ENCODE peak calls at places on chromosomes 13 and 19, in five cellular contexts. V is G401; S is stimulated activated CD8-positive, alpha-beta memory T cell treated with anti-CD3 and anti-CD28 coated beads, Interleukin-15, amount 100 ng/mL, for 1 hour; B is NCI-H1436; A is heart right ventricle. M is an unnamed sample.

GRCh38 chr13:51683537-51684050 is 99.3 kb downstream of the WDFY2 start:
- DNase-seq in V (peak; percentile 24), B (no peak), S (no peak), A (no peak), M (no peak)

GRCh38 chr19:23273022-23273593 is 22.9 kb upstream of the ZNF724 start:
- DNase-seq in S (no peak), A (no peak), V (peak; percentile 72), B (no peak), M (no peak)

GRCh38 chr19:18865973-18866799 is 29.8 kb downstream of the CERS1 start:
- DNase-seq in B (no peak), S (peak; percentile 19), A (peak; percentile 73), V (peak; percentile 66), M (no peak)

GRCh38 chr19:42185281-42185680 is 32.2 kb downstream of the DEDD2 start:
- DNase-seq in B (no peak), V (no peak), S (no peak), A (no peak), M (no peak)

GRCh38 chr13:88014527-88014926 is 343.4 kb downstream of the SLITRK5 start:
- DNase-seq in B (no peak), S (no peak), A (no peak), V (no peak), M (no peak)

GRCh38 chr19:42284641-42285341 is 15.7 kb downstream of the CIC start:
- DNase-seq in V (peak; percentile 47), S (no peak), A (no peak), B (no peak), M (no peak)

GRCh38 chr19:19115954-19116353 is 22.3 kb downstream of the TMEM161A start:
- DNase-seq in B (no peak), V (no peak), A (peak; percentile 43), S (peak; percentile 5), M (no peak)

GRCh38 chr19:322616-323015 is 22.0 kb downstream of the MIER2 start:
- DNase-seq in V (no peak), S (no peak), A (no peak), B (no peak), M (no peak)

GRCh38 chr13:37934339-37935191 is 65.0 kb upstream of the TRPC4 start:
- DNase-seq in B (no peak), S (no peak), A (peak; percentile 17), V (no peak), M (no peak)

GRCh38 chr13:98877936-98878335 is 99.9 kb downstream of the DOCK9 start:
- DNase-seq in V (peak; percentile 74), A (no peak), S (no peak), B (no peak), M (no peak)

GRCh38 chr19:7397687-7398086 is 49.0 kb downstream of the ARHGEF18 start:
- DNase-seq in V (no peak), B (no peak), A (no peak), S (no peak), M (no peak)

GRCh38 chr13:24185591-24186232 is 25.2 kb downstream of the SPATA13 start:
- DNase-seq in S (no peak), V (no peak), B (no peak), A (no peak), M (no peak)

GRCh38 chr13:90696254-90696653 is 651.2 kb upstream of the MIR17HG start:
- DNase-seq in S (no peak), V (no peak), B (no peak), A (no peak), M (no peak)

M was measured in DMS79.